ENCODE peak calls at places on chromosomes 7 and 10, in five cellular contexts. M, O, A, U and Y are unnamed samples.

GRCh38 chr7:24857623-24858022 is 100.4 kb upstream of the GSDME start:
- DNase-seq in O (no peak), M (no peak), U (no peak), A (no peak), Y (no peak)

GRCh38 chr10:27558612-27559020 is 54.5 kb downstream of the RAB18 start:
- DNase-seq in U (no peak), M (peak), A (peak), O (peak), Y (peak)

GRCh38 chr7:49483142-49483541 is 290.3 kb upstream of the VWC2 start:
- DNase-seq in M (no peak), A (no peak), U (no peak), O (no peak), Y (no peak)

GRCh38 chr7:145265180-145265579 is 429.3 kb upstream of the TPK1 start:
- DNase-seq in M (no peak), A (no peak), O (no peak), U (no peak), Y (no peak)

GRCh38 chr10:83917519-83918506 is 221.5 kb upstream of the GHITM start:
- DNase-seq in O (no peak), U (no peak), A (no peak), M (no peak), Y (peak)

GRCh38 chr10:117133273-117134083 is 4.6 kb downstream of the VAX1 start:
- DNase-seq in M (no peak), U (no peak), O (no peak), A (no peak), Y (no peak)

GRCh38 chr10:58027431-58027830 is 240.3 kb downstream of the IPMK start:
- DNase-seq in M (no peak), O (no peak), U (no peak), A (no peak), Y (no peak)

GRCh38 chr7:141246426-141246825 is 172.6 kb downstream of the TMEM178B start:
- DNase-seq in U (no peak), A (no peak), O (no peak), M (no peak), Y (no peak)

GRCh38 chr7:8433477-8434289 is at the start of gene NXPH1:
- DNase-seq in A (no peak), U (no peak), M (no peak), O (no peak), Y (no peak)

GRCh38 chr10:95275726-95276366 is 15.0 kb downstream of the PDLIM1 start:
- DNase-seq in M (no peak), U (no peak), O (no peak), A (peak), Y (peak)

GRCh38 chr7:76047305-76047810 is 442 bp downstream of the STYXL1 start:
- DNase-seq in M (no peak), A (peak), U (peak), O (no peak), Y (peak)

GRCh38 chr10:122126763-122127659 is 138.0 kb downstream of the TACC2 start:
- DNase-seq in O (peak), A (peak), M (peak), U (no peak), Y (peak)

GRCh38 chr10:82124713-82125112 is 249.7 kb downstream of the NRG3 start:
- DNase-seq in U (no peak), M (no peak), O (no peak), A (no peak), Y (no peak)

GRCh38 chr7:77903597-77903996 is 105.0 kb downstream of the PHTF2 start:
- DNase-seq in M (peak), O (no peak), U (no peak), A (no peak), Y (no peak)

GRCh38 chr7:13874783-13875182 is 114.7 kb downstream of the ETV1 start:
- DNase-seq in A (peak), O (no peak), U (no peak), M (no peak), Y (peak)
- H3K4me3 ChIP-seq in A (no peak), O (no peak), U (no peak), M (no peak), Y (no peak)

DNA sequence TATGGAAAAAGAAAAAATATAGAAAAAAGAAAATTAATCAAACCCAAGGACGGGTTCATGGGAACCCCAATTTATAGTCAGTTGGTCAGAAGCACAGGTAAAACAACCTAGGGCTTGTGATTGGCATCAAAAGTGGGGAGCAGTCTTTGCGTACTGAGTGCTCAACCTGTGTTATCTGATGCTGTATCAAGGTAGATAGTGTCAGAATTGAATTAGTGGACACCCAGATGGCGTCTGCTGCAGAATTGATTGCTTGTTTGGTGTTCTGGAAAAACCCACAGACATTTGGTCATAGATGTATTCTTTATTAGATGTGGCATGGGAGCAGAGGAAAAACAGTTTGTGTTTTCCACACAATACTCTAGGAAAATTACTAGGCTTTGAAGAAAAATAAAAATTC is 39.6 kb downstream of the NEUROG3 start:
- DNase-seq in A (no peak), U (no peak), O (no peak), M (no peak), Y (no peak)
- TF ChIP-seq CTCF in A (no peak), U (no peak), O (no peak), M (no peak), Y (no peak)

DNA sequence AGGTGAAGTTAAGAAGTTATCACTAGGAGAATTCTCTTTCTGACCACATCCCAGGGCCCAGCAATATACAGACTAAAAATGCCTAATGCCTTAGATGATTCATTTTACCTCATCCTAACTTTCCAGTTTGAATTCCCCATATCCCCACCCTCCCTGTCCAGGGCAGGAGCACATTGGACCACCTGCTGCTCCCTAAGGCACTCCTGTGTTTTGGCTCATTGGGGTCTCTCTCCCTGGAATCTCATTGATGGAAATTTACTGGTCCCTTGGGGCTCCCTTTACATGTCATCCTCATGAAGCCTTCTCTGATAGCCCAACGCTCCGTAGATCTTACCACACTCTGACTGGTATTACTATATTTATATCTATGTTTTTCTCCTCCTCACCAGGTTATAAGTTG is 2.7 kb downstream of the IL2RA start:
- DNase-seq in U (no peak), M (no peak), A (no peak), O (no peak), Y (no peak)
- H3K4me3 ChIP-seq in U (no peak), M (no peak), A (no peak), O (no peak), Y (no peak)

GRCh38 chr10:61606971-61607907 is 55.5 kb upstream of the CABCOCO1 start:
- DNase-seq in M (no peak), O (no peak), A (peak), U (no peak), Y (peak)
- TF ChIP-seq CTCF in M (peak), O (peak), A (peak), U (no peak), Y (peak)

DNA sequence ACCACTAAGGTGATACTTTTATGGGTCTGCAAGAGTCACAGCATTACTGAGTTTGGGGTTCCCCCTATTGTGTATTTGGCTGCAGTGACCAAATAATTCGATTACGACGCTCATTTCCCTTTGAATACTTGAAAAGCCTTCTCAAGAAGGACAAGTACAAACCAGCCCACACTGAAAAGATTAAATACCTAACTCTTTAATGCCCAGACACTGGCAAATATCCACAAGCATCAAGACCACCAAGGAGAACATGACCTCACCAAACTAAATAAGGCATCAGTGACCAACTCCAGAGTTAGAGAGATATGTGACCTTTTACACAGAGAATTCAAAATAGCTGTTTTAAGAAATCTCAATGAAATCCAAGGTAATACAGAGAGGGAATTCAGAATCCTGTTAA is 31.8 kb upstream of the SFTPD start:
- DNase-seq in U (no peak), M (no peak), O (no peak), A (no peak), Y (no peak)
- H3K4me3 ChIP-seq in U (no peak), M (no peak), O (no peak), A (no peak), Y (no peak)

GRCh38 chr7:138618506-138618905 is 82.7 kb downstream of the SVOPL start:
- DNase-seq in M (no peak), A (no peak), U (no peak), O (no peak), Y (no peak)
- TF ChIP-seq CTCF in M (no peak), A (no peak), U (no peak), O (no peak), Y (no peak)

GRCh38 chr7:123204206-123204835 is 4.6 kb upstream of the SLC13A1 start:
- DNase-seq in A (no peak), M (no peak), O (no peak), U (no peak), Y (no peak)

GRCh38 chr7:123201901-123202300 is 2.1 kb upstream of the SLC13A1 start:
- DNase-seq in O (no peak), A (no peak), M (no peak), U (no peak), Y (no peak)

GRCh38 chr7:123199869-123200268 is at the start of gene SLC13A1:
- DNase-seq in O (no peak), A (no peak), U (no peak), M (no peak), Y (no peak)

GRCh38 chr7:123198111-123198510 is 1.7 kb downstream of the SLC13A1 start:
- DNase-seq in M (no peak), O (no peak), A (no peak), U (no peak), Y (no peak)

DNA sequence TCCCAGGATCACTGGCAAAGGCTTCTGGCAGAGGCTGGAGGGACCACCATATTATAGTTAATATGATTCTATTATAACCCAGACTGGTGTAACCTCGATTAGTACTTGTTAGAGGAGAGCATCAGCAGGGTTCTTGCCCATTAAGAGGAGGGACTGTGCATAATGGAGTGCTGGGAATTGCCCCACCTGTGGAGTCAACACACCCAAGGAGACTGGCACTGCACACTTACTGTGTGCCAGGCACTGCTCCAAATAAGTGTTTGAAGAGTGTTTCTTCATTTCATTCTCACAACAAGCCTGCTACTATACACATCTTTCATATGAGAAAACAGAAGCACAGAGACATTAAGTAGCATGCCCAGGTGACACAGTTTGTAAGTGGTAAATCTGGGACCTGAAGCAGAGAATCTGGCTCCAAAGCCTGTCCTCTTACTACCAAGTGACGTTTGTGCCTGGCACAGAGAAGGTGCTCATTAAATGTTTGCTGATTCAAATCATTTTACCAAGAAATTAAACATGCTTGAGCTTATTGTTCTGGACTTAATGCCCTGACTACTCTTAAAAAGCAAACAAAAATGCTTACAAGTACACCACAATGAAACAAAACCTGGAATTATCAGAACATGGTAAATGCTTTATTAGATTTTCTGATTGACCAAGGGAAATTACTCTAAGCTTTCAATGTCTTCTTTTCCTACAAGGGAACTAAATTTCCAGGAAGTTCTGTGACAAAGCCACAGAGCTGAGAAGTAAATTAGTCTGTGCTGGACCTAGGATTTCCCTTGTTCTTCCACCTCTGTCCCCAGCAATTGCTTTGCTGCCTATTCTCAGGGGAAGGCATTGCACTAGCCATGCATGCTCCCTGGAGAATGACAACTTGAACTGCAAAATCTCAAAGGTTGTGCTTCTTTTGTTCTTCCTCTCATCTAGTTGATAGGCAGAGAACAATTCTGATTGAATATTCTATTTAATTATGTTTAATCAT is 809 bp downstream of the SLC13A1 start:
- DNase-seq in A (no peak), M (no peak), U (no peak), O (no peak), Y (no peak)
- H3K4me3 ChIP-seq in A (no peak), M (no peak), U (no peak), O (no peak), Y (no peak)

GRCh38 chr7:37201876-37202198 is 246.8 kb downstream of the ELMO1 start:
- DNase-seq in O (no peak), A (no peak), M (no peak), U (no peak), Y (no peak)
- TF ChIP-seq CTCF in O (no peak), A (no peak), M (no peak), U (peak), Y (no peak)

GRCh38 chr7:2646680-2647571 is 15.1 kb downstream of the TTYH3 start:
- DNase-seq in U (no peak), A (no peak), M (no peak), O (no peak), Y (no peak)
- H3K4me3 ChIP-seq in U (no peak), A (no peak), M (no peak), O (no peak), Y (no peak)

DNA sequence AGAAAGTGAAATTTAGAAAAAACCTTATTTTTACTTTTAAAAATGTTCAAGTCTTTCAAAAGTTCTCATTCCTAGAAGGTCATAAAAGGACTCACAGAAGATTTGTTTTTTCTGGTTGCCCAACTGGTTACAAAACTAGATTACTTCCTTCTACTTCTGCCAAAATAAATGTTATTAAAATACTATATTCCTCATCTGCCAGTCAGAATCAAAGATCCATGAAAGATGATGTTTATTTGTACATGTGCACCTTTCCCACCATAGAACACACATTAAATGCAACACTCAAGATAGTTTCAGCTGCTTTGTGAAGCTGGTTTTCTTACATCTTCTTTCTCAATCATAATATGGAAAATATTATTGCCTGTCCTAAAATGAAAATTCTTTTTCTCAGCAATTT is 465.4 kb downstream of the ETV1 start:
- DNase-seq in M (no peak), O (no peak), A (no peak), U (no peak), Y (peak)
- TF ChIP-seq CTCF in M (no peak), O (no peak), A (no peak), U (no peak), Y (no peak)